ENCODE peak calls at places on chromosomes 3 and 15, in five cellular contexts. V is CD8-positive, alpha-beta T cell; A is coronary artery; L is CD4-positive, alpha-beta T cell; C is gastrocnemius medialis. X is an unnamed sample.

GRCh38 chr3:55877703-55878102 is 390.6 kb upstream of the WNT5A start:
- DNase-seq in L (no peak), C (no peak), A (no peak), V (no peak), X (no peak)

GRCh38 chr3:188272481-188273372 is 118.8 kb downstream of the LPP start:
- DNase-seq in C (no peak), A (no peak), V (no peak), L (no peak), X (no peak)

GRCh38 chr15:99578809-99579208 is 13.0 kb downstream of the MEF2A start:
- DNase-seq in C (no peak), A (no peak), L (no peak), V (no peak), X (no peak)

GRCh38 chr3:53222183-53222901 is 33.5 kb downstream of the TKT start:
- DNase-seq in L (no peak), V (no peak), A (no peak), C (no peak), X (no peak)

GRCh38 chr3:115537669-115538068 is 85.6 kb upstream of the GAP43 start:
- DNase-seq in V (no peak), A (no peak), L (no peak), C (no peak), X (no peak)

GRCh38 chr3:122680381-122681293 is at the start of gene PARP14:
- DNase-seq in V (peak; percentile 69), L (peak; percentile 44), C (peak; percentile 57), A (peak; percentile 81), X (peak; percentile 57)

GRCh38 chr15:20346082-20346805 is 195.4 kb downstream of the GOLGA6L6 start:
- DNase-seq in C (no peak), A (peak; percentile 72), L (no peak), V (no peak), X (no peak)

GRCh38 chr3:39109086-39109485 is 1.6 kb downstream of the TTC21A start:
- DNase-seq in V (no peak), C (no peak), A (no peak), L (no peak), X (no peak)

GRCh38 chr15:89829616-89830440 is 15.2 kb upstream of the ANPEP start:
- DNase-seq in L (no peak), A (no peak), V (no peak), C (no peak), X (no peak)

GRCh38 chr3:151362798-151363197 is 21.8 kb downstream of the P2RY12 start:
- DNase-seq in A (no peak), L (no peak), V (no peak), C (no peak), X (no peak)

GRCh38 chr3:188220988-188221818 is 67.2 kb downstream of the LPP start:
- DNase-seq in A (peak; percentile 88), V (no peak), L (no peak), C (peak; percentile 98), X (no peak)

GRCh38 chr15:74543583-74543982 is 2.6 kb downstream of the ARID3B start:
- DNase-seq in L (no peak), V (peak; percentile 39), A (no peak), C (no peak), X (no peak)

GRCh38 chr3:148289159-148289558 is 408.5 kb upstream of the AGTR1 start:
- DNase-seq in V (no peak), L (no peak), A (no peak), C (no peak), X (no peak)

GRCh38 chr3:106611841-106612240 is 743.0 kb upstream of the CBLB start:
- DNase-seq in V (no peak), C (no peak), L (no peak), A (no peak), X (no peak)

DNA sequence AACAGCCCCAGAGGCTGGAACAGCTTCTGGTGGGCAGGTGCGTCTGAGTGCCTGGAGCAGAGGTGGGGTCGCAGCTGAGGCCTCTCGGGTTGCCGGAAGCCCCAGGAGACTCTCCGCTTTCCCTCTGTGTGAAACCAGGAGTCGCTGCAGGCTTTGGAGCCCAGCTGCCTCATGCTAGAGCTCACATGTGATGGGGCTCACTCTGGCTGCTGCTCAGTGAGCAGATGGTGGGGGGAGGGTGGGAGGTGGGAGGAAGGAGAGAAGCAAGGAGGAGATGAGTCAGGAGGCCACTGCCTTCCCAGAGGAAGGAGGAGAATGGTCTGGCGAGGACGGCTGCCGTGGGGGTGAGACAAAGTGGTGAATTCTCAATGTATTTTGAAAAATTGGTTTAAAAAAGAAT is 290.1 kb upstream of the CHRNA7 start:
- DNase-seq in C (no peak), A (no peak), V (no peak), L (no peak), X (no peak)
- TF ChIP-seq CTCF in C (no peak), A (no peak), V (no peak), L (no peak), X (no peak)

GRCh38 chr15:77659350-77660321 is 26.9 kb upstream of the LINGO1 start:
- DNase-seq in C (no peak), L (no peak), A (no peak), V (no peak), X (no peak)

GRCh38 chr15:77656294-77656693 is 23.6 kb upstream of the LINGO1 start:
- DNase-seq in A (no peak), C (no peak), V (no peak), L (no peak), X (no peak)

GRCh38 chr15:77653832-77654480 is 21.2 kb upstream of the LINGO1 start:
- DNase-seq in V (no peak), A (no peak), L (no peak), C (no peak), X (no peak)

GRCh38 chr15:77657629-77658238 is 25.0 kb upstream of the LINGO1 start:
- DNase-seq in C (no peak), L (no peak), A (no peak), V (no peak), X (no peak)

DNA sequence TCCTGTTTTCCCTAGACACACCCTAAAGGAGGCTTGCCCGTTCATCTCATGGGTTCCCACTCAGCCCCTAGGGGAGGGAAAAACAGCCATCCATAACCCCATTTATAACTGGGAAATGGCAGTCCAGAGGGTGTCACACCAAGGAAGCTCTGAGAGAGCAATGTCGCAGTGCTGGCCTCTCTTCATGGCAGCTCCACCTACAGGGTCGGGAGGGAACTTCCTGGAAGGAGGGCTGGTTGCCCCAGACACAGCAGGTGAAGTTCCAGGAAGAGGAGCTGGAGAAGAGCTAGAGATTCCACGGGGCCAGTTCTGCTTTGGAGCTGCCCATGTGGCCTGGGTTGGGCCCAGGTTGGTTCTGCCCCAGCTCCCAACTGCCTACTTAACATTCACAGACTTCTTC is 22.3 kb upstream of the LINGO1 start:
- DNase-seq in V (no peak), A (no peak), C (no peak), L (no peak), X (no peak)
- TF ChIP-seq CTCF in V (no peak), A (no peak), C (no peak), L (no peak), X (no peak)

GRCh38 chr3:66406186-66406585 is 94.6 kb downstream of the LRIG1 start:
- DNase-seq in A (peak; percentile 73), L (no peak), C (peak; percentile 73), V (no peak), X (no peak)
- TF ChIP-seq CTCF in A (no peak), L (no peak), C (no peak), V (no peak), X (no peak)

DNA sequence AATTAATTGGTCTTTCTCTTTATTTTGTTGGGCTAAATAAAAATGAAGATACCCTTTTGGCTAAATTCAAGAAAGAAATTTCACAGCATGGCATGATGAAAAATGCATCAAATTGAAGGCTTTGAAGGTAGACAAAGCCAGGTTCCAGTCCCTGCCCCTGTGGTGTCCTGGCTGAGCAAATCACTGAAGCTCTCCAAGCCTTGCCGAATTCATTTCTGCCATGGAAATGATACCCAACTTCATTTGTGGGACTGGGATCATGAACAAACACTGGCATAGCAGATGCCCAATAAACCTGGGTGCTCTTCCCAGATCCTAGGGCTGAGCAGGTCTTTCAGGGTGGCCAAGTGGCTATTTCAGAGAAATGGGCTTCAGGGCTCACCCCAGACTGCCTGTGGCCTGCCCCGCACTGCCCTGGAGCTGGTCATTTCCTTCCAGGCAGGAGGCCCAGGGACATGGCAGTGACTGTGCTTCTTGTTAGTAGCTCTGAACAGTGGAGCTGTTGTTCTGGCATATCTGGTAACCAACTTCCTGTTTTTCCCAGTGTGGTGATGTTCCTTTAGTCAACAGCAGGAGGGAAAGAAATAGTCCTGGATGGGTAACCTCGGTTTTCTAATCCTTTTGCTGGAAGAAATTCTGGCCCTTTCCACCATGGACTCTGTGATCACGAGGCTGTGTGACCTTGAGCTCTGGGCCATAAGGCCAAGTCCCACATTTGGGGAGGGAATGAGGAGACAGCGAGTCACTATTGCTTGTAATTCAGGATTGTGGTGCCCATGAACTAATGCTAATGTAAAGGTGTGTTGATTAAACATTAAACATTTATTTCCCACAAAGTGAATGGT is 47.6 kb downstream of the CTDSPL start:
- DNase-seq in C (no peak), A (no peak), V (no peak), L (no peak), X (no peak)
- TF ChIP-seq CTCF in C (no peak), A (no peak), V (no peak), L (no peak), X (no peak)

GRCh38 chr15:49621327-49622210 is 721 bp downstream of the DTWD1 start:
- DNase-seq in V (no peak), A (no peak), C (no peak), L (no peak), X (no peak)
- TF ChIP-seq CTCF in V (no peak), A (no peak), C (no peak), L (no peak), X (no peak)

GRCh38 chr3:124277516-124277890 is 285.6 kb upstream of the ROPN1 start:
- DNase-seq in A (peak; percentile 80), L (no peak), V (no peak), C (no peak), X (no peak)

GRCh38 chr3:124276863-124277515 is 285.1 kb upstream of the ROPN1 start:
- DNase-seq in L (no peak), A (peak; percentile 83), C (peak; percentile 30), V (no peak), X (no peak)

GRCh38 chr3:124283644-124284008 is 291.7 kb upstream of the ROPN1 start:
- DNase-seq in C (no peak), V (no peak), A (no peak), L (no peak), X (no peak)

GRCh38 chr3:124282751-124283643 is 291.1 kb upstream of the ROPN1 start:
- DNase-seq in A (peak; percentile 84), V (no peak), C (no peak), L (no peak), X (no peak)

GRCh38 chr3:124281453-124282316 is 289.8 kb upstream of the ROPN1 start:
- DNase-seq in V (no peak), C (no peak), L (no peak), A (no peak), X (no peak)
- TF ChIP-seq CTCF in V (no peak), C (peak; percentile 31), L (no peak), A (peak; percentile 31), X (no peak)

DNA sequence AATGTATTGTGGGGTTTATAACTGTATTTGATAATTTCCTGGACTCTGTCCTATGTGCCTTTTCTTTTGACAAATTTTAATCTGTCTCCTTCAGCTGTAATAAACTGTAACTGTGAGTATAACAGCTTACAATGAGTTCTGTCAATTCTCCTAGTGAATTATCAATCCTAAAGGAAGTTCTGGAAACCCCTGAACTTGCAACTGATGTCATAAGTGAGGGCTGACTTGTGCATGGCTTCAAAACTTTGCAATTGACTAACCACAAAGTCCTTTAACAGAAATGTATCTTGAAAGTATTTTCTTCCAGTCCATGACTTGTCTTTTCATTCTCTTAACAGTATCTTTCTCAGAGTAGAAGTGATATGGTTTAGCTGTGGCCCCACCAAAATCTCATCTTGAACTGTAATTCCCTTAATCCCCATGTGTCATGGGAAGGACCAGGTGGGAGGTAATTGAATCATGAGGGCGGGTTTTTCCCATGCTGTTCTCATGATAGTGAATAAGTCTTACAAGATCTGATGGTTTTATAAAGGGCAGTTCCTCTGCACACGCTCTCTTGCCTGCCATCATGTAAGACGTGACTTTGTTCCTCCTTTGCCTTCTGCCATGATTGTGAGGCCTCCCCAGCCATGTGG is 108.3 kb downstream of the TFDP2 start:
- DNase-seq in A (no peak), L (no peak), V (no peak), C (no peak), X (no peak)
- TF ChIP-seq CTCF in A (no peak), L (no peak), V (no peak), C (no peak), X (no peak)